ENCODE peak calls at places on chromosomes 11 and 22, in nine cellular contexts. Y is AG04449, F is body of pancreas, E is fibroblast of lung, P is endodermal cell, S is hepatocyte, R is right atrium auricular region, T is bronchial epithelial cell, G is astrocyte of the spinal cord. I is an unnamed sample.
A peak's percentile ranks its signal among the peaks of the same experiment; 100 is the strongest.

GRCh38 chr22:25048659-25049657 is 96.4 kb downstream of the KIAA1671 start:
- DNase-seq in Y (no peak), F (peak; percentile 76), E (peak; percentile 36), P (peak; percentile 88), S (peak; percentile 84), R (peak; percentile 69), T (peak; percentile 50), G (peak; percentile 51), I (no peak)

GRCh38 chr11:12210200-12210599 is 99.8 kb downstream of the MICAL2 start:
- DNase-seq in Y (no peak), F (no peak), E (no peak), P (no peak), S (no peak), R (no peak), T (no peak), G (no peak), I (no peak)

GRCh38 chr11:78202733-78203167 is 14.0 kb downstream of the USP35 start:
- DNase-seq in Y (no peak), F (no peak), E (no peak), P (no peak), S (no peak), R (no peak), T (no peak), G (no peak), I (no peak)

GRCh38 chr11:68508425-68508824 is 47.9 kb downstream of the PPP6R3 start:
- DNase-seq in Y (peak; percentile 21), F (no peak), E (peak; percentile 49), P (no peak), S (no peak), R (no peak), T (no peak), G (peak; percentile 24), I (no peak)

GRCh38 chr11:28598531-28598930 is 490.3 kb downstream of the METTL15 start:
- DNase-seq in Y (no peak), F (no peak), E (no peak), P (no peak), S (no peak), R (no peak), T (no peak), G (no peak), I (no peak)

GRCh38 chr22:41471606-41472005 is 2.7 kb downstream of the ACO2 start:
- DNase-seq in Y (no peak), F (no peak), E (no peak), P (no peak), S (peak; percentile 52), R (no peak), T (no peak), G (no peak), I (no peak)

GRCh38 chr11:32309541-32310217 is 125.7 kb downstream of the WT1 start:
- DNase-seq in Y (no peak), F (no peak), E (no peak), P (no peak), S (no peak), R (no peak), T (peak; percentile 36), G (no peak), I (no peak)

GRCh38 chr11:131408011-131408640 is 37.7 kb downstream of the NTM start:
- DNase-seq in Y (no peak), F (peak; percentile 22), E (peak; percentile 25), P (peak; percentile 82), S (peak; percentile 70), R (peak; percentile 51), T (peak; percentile 73), G (peak; percentile 11), I (no peak)

GRCh38 chr11:57496109-57496820 is 19.2 kb downstream of the SLC43A1 start:
- DNase-seq in Y (no peak), F (peak; percentile 81), E (no peak), P (no peak), S (no peak), R (no peak), T (no peak), G (no peak), I (no peak)

GRCh38 chr11:85699957-85700741 is 14.2 kb upstream of the CCDC89 start:
- DNase-seq in Y (no peak), F (no peak), E (no peak), P (no peak), S (no peak), R (no peak), T (no peak), G (no peak), I (no peak)

GRCh38 chr11:21511835-21512440 is 680.9 kb upstream of the ANO5 start:
- DNase-seq in Y (no peak), F (peak; percentile 73), E (peak; percentile 27), P (peak; percentile 96), S (peak; percentile 87), R (no peak), T (peak; percentile 81), G (peak; percentile 45), I (no peak)

GRCh38 chr22:32255726-32256125 is 579 bp upstream of the SLC5A4 start:
- DNase-seq in Y (no peak), F (no peak), E (peak; percentile 1), P (no peak), S (peak; percentile 19), R (no peak), T (peak; percentile 3), G (no peak), I (no peak)

GRCh38 chr11:14414470-14415461 is 55.8 kb upstream of the RRAS2 start:
- DNase-seq in Y (no peak), F (no peak), E (peak; percentile 65), P (peak; percentile 51), S (no peak), R (no peak), T (peak; percentile 50), G (no peak), I (no peak)

GRCh38 chr22:24473278-24473677 is 21.9 kb upstream of the UPB1 start:
- DNase-seq in Y (no peak), F (no peak), E (no peak), P (no peak), S (no peak), R (no peak), T (no peak), G (no peak), I (no peak)

DNA sequence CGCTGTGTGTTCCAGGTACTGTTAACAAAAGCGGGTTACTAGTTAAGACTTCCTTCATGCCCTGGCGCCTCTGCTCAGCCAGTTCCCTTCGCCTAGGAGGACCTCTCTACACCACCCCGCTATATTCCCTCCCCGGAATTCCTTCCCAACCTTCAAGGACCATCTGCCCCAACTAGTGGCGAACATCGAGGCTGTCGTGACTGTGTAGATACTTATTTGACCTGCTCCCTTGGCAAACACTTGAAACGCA is 450 bp upstream of the BCL2L13 start:
- DNase-seq in Y (no peak), F (no peak), E (no peak), P (no peak), S (no peak), R (no peak), T (peak; percentile 76), G (no peak), I (no peak)
- TF ChIP-seq CTCF in Y (peak; percentile 3), F (no peak), E (no peak), P (peak; percentile 8), S (no peak), R (no peak), T (peak; percentile 20), G (peak; percentile 9), I (peak; percentile 11)

GRCh38 chr22:19959043-19959586 is 17.5 kb upstream of the TXNRD2 start:
- DNase-seq in Y (no peak), F (peak; percentile 80), E (peak; percentile 76), P (peak; percentile 99), S (peak; percentile 96), R (peak; percentile 84), T (peak; percentile 61), G (peak; percentile 58), I (no peak)
- H3K4me3 ChIP-seq in Y (peak overlapping the region; percentile 23), F (no peak overlapping the region), E (no peak overlapping the region), P (peak overlapping the region; percentile 81), S (no peak overlapping the region), R (peak overlapping the region; percentile 29), T (peak overlapping the region; percentile 31), G (peak overlapping the region; percentile 24), I (peak overlapping the region; percentile 13)

DNA sequence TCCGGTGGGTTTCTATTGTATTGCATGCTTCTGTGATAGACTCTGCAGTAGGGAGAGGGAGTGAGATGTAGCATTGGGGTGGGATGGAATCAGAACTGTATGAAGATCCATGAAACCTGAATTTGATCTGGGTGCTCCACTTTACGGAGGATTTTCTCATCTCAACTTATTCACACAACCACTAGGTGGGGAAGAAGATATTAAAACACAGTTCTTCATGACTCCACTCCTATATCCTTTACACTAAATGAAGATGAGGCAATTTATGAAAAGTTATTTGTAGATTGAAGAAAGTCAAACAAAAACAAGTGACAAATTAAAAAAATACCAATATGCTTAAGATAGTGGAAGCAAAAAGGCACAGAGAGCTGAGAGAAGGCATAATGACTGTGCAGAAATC is 92.6 kb upstream of the PDGFD start:
- DNase-seq in Y (no peak), F (no peak), E (peak; percentile 3), P (no peak), S (no peak), R (no peak), T (peak; percentile 30), G (peak; percentile 3), I (no peak)
- TF ChIP-seq CTCF in Y (no peak), F (no peak), E (no peak), P (peak; percentile 65), S (peak; percentile 13), R (no peak), T (peak; percentile 11), G (no peak), I (peak; percentile 44)

GRCh38 chr11:88507771-88508557 is 170.4 kb upstream of the CTSC start:
- DNase-seq in Y (no peak), F (no peak), E (no peak), P (no peak), S (no peak), R (no peak), T (no peak), G (no peak), I (no peak)
- H3K4me3 ChIP-seq in Y (no peak overlapping the region), F (no peak overlapping the region), E (no peak overlapping the region), P (peak overlapping the region; percentile 66), S (peak overlapping the region; percentile 32), R (peak overlapping the region; percentile 45), T (peak overlapping the region; percentile 41), G (no peak overlapping the region), I (no peak overlapping the region)

GRCh38 chr11:122910775-122911174 is 28.2 kb downstream of the JHY start:
- DNase-seq in Y (no peak), F (no peak), E (peak; percentile 29), P (no peak), S (peak; percentile 29), R (no peak), T (peak; percentile 47), G (peak; percentile 20), I (no peak)
- TF ChIP-seq CTCF in Y (no peak), F (no peak), E (peak; percentile 31), P (peak; percentile 78), S (peak; percentile 49), R (no peak), T (peak; percentile 31), G (peak; percentile 30), I (peak; percentile 36)

DNA sequence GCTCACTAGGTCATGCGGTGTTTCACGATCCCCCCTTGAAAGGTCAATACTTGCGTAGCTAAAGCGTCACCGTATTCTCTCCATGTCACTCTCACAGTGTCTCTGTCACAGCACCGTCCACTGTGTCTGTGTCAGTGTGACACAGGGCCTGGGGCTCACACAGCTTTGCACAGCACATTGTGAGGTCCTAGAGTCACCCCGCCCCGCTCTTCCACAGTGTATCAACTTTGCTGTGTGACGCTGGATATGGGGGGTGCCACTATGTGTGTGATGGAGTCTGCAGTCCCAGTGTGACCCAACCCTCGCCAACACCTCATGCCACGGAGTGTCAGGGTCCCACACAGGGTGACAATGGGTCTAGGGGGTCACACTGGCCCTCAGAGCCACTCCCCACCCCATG is 583 bp downstream of the P4HA3 start:
- DNase-seq in Y (no peak), F (no peak), E (no peak), P (no peak), S (no peak), R (no peak), T (no peak), G (no peak), I (no peak)
- H3K4me3 ChIP-seq in Y (peak overlapping the region; percentile 59), F (no peak overlapping the region), E (peak overlapping the region; percentile 52), P (peak overlapping the region; percentile 57), S (peak overlapping the region; percentile 39), R (peak overlapping the region; percentile 54), T (peak overlapping the region; percentile 41), G (peak overlapping the region; percentile 56), I (peak overlapping the region; percentile 64)